ENCODE peak calls at places on chromosomes 4 and X, in five cellular contexts. One of them, this sample, is unnamed. For H3K4me1, the result is how much of the 10 kb centered on the place peaks cover.

GRCh38 chrX:23003121-23003520 is 3.4 kb downstream of the DDX53 start:
- DNase-seq in testis: no peak
- DNase-seq in stomach: no peak
- DNase-seq in breast epithelium: no peak
- DNase-seq in heart left ventricle: no peak
- DNase-seq in this sample: no peak

GRCh38 chr4:141636077-141636770 is at the start of gene IL15:
- DNase-seq in breast epithelium: peak
- DNase-seq in heart left ventricle: peak
- DNase-seq in stomach: peak
- DNase-seq in testis: peak
- DNase-seq in this sample: peak

GRCh38 chrX:1391707-1392375 is at the start of gene SLC25A6:
- DNase-seq in stomach: peak
- DNase-seq in breast epithelium: peak
- DNase-seq in testis: peak
- DNase-seq in heart left ventricle: peak
- DNase-seq in this sample: peak

GRCh38 chr4:114386637-114387233 is 211.9 kb upstream of the UGT8 start:
- DNase-seq in testis: no peak
- DNase-seq in breast epithelium: no peak
- DNase-seq in heart left ventricle: no peak
- DNase-seq in stomach: no peak
- DNase-seq in this sample: no peak

GRCh38 chr4:124486423-124486822 is 226.1 kb downstream of the ANKRD50 start:
- DNase-seq in stomach: no peak
- DNase-seq in heart left ventricle: no peak
- DNase-seq in testis: no peak
- DNase-seq in breast epithelium: no peak
- DNase-seq in this sample: no peak

GRCh38 chr4:113476800-113477199 is 284.7 kb downstream of the CAMK2D start:
- DNase-seq in heart left ventricle: no peak
- DNase-seq in stomach: no peak
- DNase-seq in testis: no peak
- DNase-seq in breast epithelium: no peak
- DNase-seq in this sample: no peak

GRCh38 chrX:136847874-136848273 is 32.7 kb downstream of the RBMX start:
- DNase-seq in testis: no peak
- DNase-seq in heart left ventricle: no peak
- DNase-seq in breast epithelium: no peak
- DNase-seq in stomach: no peak
- DNase-seq in this sample: no peak

GRCh38 chr4:167606551-167606950 is 372.3 kb upstream of the SPOCK3 start:
- DNase-seq in stomach: no peak
- DNase-seq in testis: no peak
- DNase-seq in breast epithelium: no peak
- DNase-seq in heart left ventricle: no peak
- DNase-seq in this sample: no peak

GRCh38 chr4:86247906-86248305 is 111.9 kb downstream of the MAPK10 start:
- DNase-seq in heart left ventricle: no peak
- DNase-seq in breast epithelium: no peak
- DNase-seq in testis: no peak
- DNase-seq in stomach: no peak
- DNase-seq in this sample: no peak

GRCh38 chr4:178414881-178415446 is 972.7 kb upstream of the AGA start:
- DNase-seq in heart left ventricle: no peak
- DNase-seq in testis: peak
- DNase-seq in stomach: no peak
- DNase-seq in breast epithelium: no peak
- DNase-seq in this sample: no peak

GRCh38 chr4:132865458-132865857 is 283.6 kb upstream of the PCDH10 start:
- DNase-seq in stomach: no peak
- DNase-seq in testis: no peak
- DNase-seq in heart left ventricle: no peak
- DNase-seq in breast epithelium: no peak
- DNase-seq in this sample: no peak

GRCh38 chr4:74539043-74539790 is 94.3 kb downstream of the AREG start:
- DNase-seq in testis: no peak
- DNase-seq in stomach: no peak
- DNase-seq in heart left ventricle: no peak
- DNase-seq in breast epithelium: no peak
- DNase-seq in this sample: no peak

GRCh38 chr4:75995727-75996126 is 5.0 kb upstream of the SDAD1 start:
- DNase-seq in heart left ventricle: no peak
- DNase-seq in testis: no peak
- DNase-seq in breast epithelium: no peak
- DNase-seq in stomach: no peak
- DNase-seq in this sample: no peak

GRCh38 chr4:185813133-185813532 is 1.1 kb upstream of the SORBS2 start:
- DNase-seq in stomach: no peak
- DNase-seq in heart left ventricle: no peak
- DNase-seq in testis: no peak
- DNase-seq in breast epithelium: no peak
- DNase-seq in this sample: no peak
- H3K4me1 ChIP-seq in stomach: under half
- H3K4me1 ChIP-seq in heart left ventricle: under half
- H3K4me1 ChIP-seq in testis: under half
- H3K4me1 ChIP-seq in breast epithelium: under half
- H3K4me1 ChIP-seq in this sample: under half

GRCh38 chr4:99324978-99325377 is 3.8 kb upstream of the ADH1B start:
- DNase-seq in heart left ventricle: peak
- DNase-seq in breast epithelium: peak
- DNase-seq in stomach: peak
- DNase-seq in testis: peak
- DNase-seq in this sample: peak

GRCh38 chr4:99317354-99317753 is 3.8 kb downstream of the ADH1B start:
- DNase-seq in heart left ventricle: no peak
- DNase-seq in stomach: no peak
- DNase-seq in testis: no peak
- DNase-seq in breast epithelium: no peak
- DNase-seq in this sample: no peak

GRCh38 chr4:99324361-99324760 is 3.2 kb upstream of the ADH1B start:
- DNase-seq in testis: no peak
- DNase-seq in breast epithelium: no peak
- DNase-seq in heart left ventricle: no peak
- DNase-seq in stomach: no peak
- DNase-seq in this sample: no peak

GRCh38 chr4:99323761-99324160 is 2.6 kb upstream of the ADH1B start:
- DNase-seq in breast epithelium: no peak
- DNase-seq in heart left ventricle: no peak
- DNase-seq in testis: peak
- DNase-seq in stomach: no peak
- DNase-seq in this sample: peak

DNA sequence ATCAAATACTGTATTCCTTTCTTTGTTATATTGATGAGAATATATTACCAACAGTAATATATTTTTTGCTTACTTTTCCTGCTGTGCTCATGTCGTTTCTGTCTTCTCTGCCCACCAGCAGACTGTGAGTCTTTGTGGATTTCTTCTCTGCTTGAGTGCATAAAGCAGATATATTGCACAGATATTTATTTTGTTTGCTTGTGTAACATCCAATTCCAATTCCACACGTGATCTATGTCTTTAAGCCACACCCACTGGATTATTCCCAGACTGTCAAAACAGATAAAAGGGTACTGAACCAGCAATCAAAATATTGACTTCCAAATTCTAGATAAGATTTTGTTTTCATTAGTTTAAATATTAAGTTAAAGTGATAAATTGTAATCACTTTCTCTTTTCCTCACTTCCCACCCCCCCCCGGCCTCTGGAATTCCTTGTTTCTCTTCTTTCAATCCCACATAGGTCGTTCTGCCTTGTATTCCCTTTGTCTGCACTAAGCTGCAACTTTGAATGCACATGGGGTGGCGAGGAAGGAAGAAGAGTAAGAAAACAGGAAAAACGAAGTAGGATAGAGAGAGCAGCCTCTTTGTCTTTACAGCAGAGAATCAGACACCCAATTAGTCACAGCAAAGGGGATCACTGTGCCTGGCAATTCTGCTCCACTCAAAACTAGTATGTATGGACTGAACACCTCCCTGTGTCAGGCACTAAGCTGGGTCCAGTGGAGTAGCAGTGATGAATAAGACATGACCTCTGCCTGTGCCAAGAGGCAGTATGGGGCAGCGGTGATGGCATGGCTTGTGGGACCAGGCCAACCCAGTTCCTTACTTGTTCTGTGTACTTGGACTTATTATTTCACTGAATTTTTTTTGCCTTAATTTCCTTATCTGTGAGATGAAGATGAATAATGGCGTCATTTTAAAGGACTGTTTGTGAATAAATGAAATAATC is at the start of gene ADH1B:
- DNase-seq in breast epithelium: no peak
- DNase-seq in stomach: no peak
- DNase-seq in heart left ventricle: no peak
- DNase-seq in testis: no peak
- DNase-seq in this sample: no peak
- TF ChIP-seq POLR2A in breast epithelium: peak
- TF ChIP-seq POLR2A in stomach: no peak
- TF ChIP-seq POLR2A in heart left ventricle: no peak
- TF ChIP-seq POLR2A in testis: no peak
- TF ChIP-seq POLR2A in this sample: no peak

DNA sequence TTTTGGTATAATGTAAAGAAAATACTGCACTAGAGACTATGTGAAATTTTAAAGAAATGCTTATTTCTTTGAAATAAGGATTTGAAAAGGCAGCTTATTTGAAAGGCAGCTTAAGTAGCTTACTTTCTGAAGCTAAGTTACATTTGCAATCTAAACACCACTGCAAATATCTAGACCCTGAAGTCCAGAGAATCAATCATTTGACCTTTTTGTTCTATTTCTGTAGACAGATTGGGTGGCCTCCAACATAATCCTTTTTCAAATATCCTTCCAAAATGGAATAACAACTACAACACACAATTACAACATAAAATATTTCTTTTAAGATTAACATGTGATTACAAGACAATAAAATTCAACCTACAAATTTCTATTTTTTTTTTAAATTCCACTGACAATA is 115.7 kb downstream of the APBB2 start:
- DNase-seq in heart left ventricle: no peak
- DNase-seq in stomach: no peak
- DNase-seq in breast epithelium: no peak
- DNase-seq in testis: no peak
- DNase-seq in this sample: no peak
- H3K4me1 ChIP-seq in heart left ventricle: under half
- H3K4me1 ChIP-seq in stomach: under half
- H3K4me1 ChIP-seq in breast epithelium: under half
- H3K4me1 ChIP-seq in testis: under half
- H3K4me1 ChIP-seq in this sample: under half

GRCh38 chr4:13919021-13919441 is 291.5 kb upstream of the BOD1L1 start:
- DNase-seq in stomach: no peak
- DNase-seq in testis: no peak
- DNase-seq in heart left ventricle: no peak
- DNase-seq in breast epithelium: no peak
- DNase-seq in this sample: no peak
- TF ChIP-seq POLR2A in stomach: no peak
- TF ChIP-seq POLR2A in testis: no peak
- TF ChIP-seq POLR2A in heart left ventricle: no peak
- TF ChIP-seq POLR2A in breast epithelium: no peak
- TF ChIP-seq POLR2A in this sample: no peak

DNA sequence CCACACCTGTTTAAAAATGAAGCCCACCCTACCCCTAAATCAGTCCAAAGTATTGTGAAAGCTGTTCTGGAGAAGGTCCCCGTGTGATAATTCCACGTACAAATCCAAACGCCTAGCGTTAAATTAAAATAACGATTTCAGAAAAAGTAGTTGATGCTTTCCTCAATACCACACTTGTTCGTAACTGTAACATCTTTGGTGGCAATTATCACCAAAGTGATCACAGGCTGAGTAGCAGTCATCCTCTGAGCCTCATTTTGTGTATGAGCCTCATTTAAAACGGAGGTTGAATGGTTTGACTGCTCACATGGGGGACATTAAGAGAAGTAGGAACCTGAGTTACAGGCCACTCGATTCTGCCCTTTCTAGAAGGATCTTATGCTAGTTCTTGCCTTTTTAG is 92.9 kb downstream of the GEMIN8 start:
- DNase-seq in breast epithelium: no peak
- DNase-seq in testis: no peak
- DNase-seq in stomach: no peak
- DNase-seq in heart left ventricle: no peak
- DNase-seq in this sample: no peak
- H3K4me1 ChIP-seq in breast epithelium: under half
- H3K4me1 ChIP-seq in testis: under half
- H3K4me1 ChIP-seq in stomach: under half
- H3K4me1 ChIP-seq in heart left ventricle: under half
- H3K4me1 ChIP-seq in this sample: under half

GRCh38 chrX:141176586-141177451 is at the start of gene LDOC1:
- DNase-seq in stomach: peak
- DNase-seq in heart left ventricle: peak
- DNase-seq in testis: peak
- DNase-seq in breast epithelium: peak
- DNase-seq in this sample: peak
- TF ChIP-seq POLR2A in stomach: no peak
- TF ChIP-seq POLR2A in heart left ventricle: no peak
- TF ChIP-seq POLR2A in testis: no peak
- TF ChIP-seq POLR2A in breast epithelium: no peak
- TF ChIP-seq POLR2A in this sample: no peak

GRCh38 chrX:45851434-45851991 is 650.8 kb upstream of the DIPK2B start:
- DNase-seq in breast epithelium: no peak
- DNase-seq in testis: peak
- DNase-seq in stomach: peak
- DNase-seq in heart left ventricle: no peak
- DNase-seq in this sample: peak
- H3K4me1 ChIP-seq in breast epithelium: under half
- H3K4me1 ChIP-seq in testis: under half
- H3K4me1 ChIP-seq in stomach: under half
- H3K4me1 ChIP-seq in heart left ventricle: under half
- H3K4me1 ChIP-seq in this sample: under half

GRCh38 chr4:73103799-73104503 is 34.4 kb upstream of the COX18 start:
- DNase-seq in heart left ventricle: no peak
- DNase-seq in breast epithelium: no peak
- DNase-seq in testis: no peak
- DNase-seq in stomach: no peak
- DNase-seq in this sample: no peak
- TF ChIP-seq POLR2A in heart left ventricle: no peak
- TF ChIP-seq POLR2A in breast epithelium: no peak
- TF ChIP-seq POLR2A in testis: no peak
- TF ChIP-seq POLR2A in stomach: no peak
- TF ChIP-seq POLR2A in this sample: no peak

GRCh38 chrX:152892999-152893605 is 4.8 kb upstream of the ZNF185 start:
- DNase-seq in heart left ventricle: no peak
- DNase-seq in testis: no peak
- DNase-seq in stomach: no peak
- DNase-seq in breast epithelium: no peak
- DNase-seq in this sample: no peak
- H3K4me1 ChIP-seq in heart left ventricle: under half
- H3K4me1 ChIP-seq in testis: under half
- H3K4me1 ChIP-seq in stomach: under half
- H3K4me1 ChIP-seq in breast epithelium: under half
- H3K4me1 ChIP-seq in this sample: under half